ENCODE peak calls at places on chromosome X, in eight cellular contexts. G, Y, U, A, Z, S, W and M are unnamed samples.

GRCh38 chrX:79366888-79367749 is at the start of gene ITM2A:
- DNase-seq in S (peak), U (peak), G (peak), Z (peak), W (no peak), A (peak), Y (peak), M (no peak)

GRCh38 chrX:72373136-72373535 is 67.4 kb upstream of the CITED1 start:
- DNase-seq in Y (no peak), W (no peak), U (no peak), Z (no peak), S (no peak), A (no peak), G (no peak), M (no peak)

GRCh38 chrX:68994883-68995255 is 166.0 kb downstream of the EFNB1 start:
- DNase-seq in Z (no peak), U (no peak), A (no peak), Y (no peak), W (no peak), S (no peak), G (no peak), M (no peak)

GRCh38 chrX:84865113-84865512 is 138.6 kb upstream of the APOOL start:
- DNase-seq in Z (no peak), A (no peak), W (no peak), G (no peak), U (no peak), S (no peak), Y (no peak), M (no peak)

GRCh38 chrX:19040373-19040772 is 56.5 kb upstream of the PHKA2 start:
- DNase-seq in G (no peak), Y (no peak), A (no peak), S (no peak), Z (no peak), W (no peak), U (no peak), M (no peak)

GRCh38 chrX:20362268-20363002 is 95.7 kb upstream of the RPS6KA3 start:
- DNase-seq in W (no peak), Z (no peak), S (no peak), G (no peak), Y (peak), A (no peak), U (no peak), M (no peak)

GRCh38 chrX:118521435-118521834 is 25.8 kb downstream of the DOCK11 start:
- DNase-seq in Y (no peak), W (no peak), G (no peak), Z (no peak), S (no peak), U (no peak), A (no peak), M (no peak)

GRCh38 chrX:149984411-149984810 is 46.1 kb upstream of the EOLA2 start:
- DNase-seq in Y (no peak), G (no peak), U (no peak), W (no peak), S (no peak), A (no peak), Z (no peak), M (no peak)

GRCh38 chrX:9700555-9700954 is 65.1 kb downstream of the GPR143 start:
- DNase-seq in Z (no peak), Y (no peak), A (no peak), S (no peak), U (no peak), G (no peak), W (no peak), M (no peak)

GRCh38 chrX:133538148-133538547 is 122.9 kb upstream of the GPC4 start:
- DNase-seq in S (no peak), A (no peak), W (no peak), G (no peak), U (no peak), Y (no peak), Z (no peak), M (no peak)

GRCh38 chrX:103730746-103731508 is 20.2 kb downstream of the TMEM31 start:
- DNase-seq in U (no peak), A (no peak), G (no peak), Z (no peak), W (no peak), S (no peak), Y (peak), M (peak)

GRCh38 chrX:47169726-47170515 is 23.7 kb upstream of the UBA1 start:
- DNase-seq in Y (no peak), U (no peak), Z (no peak), W (no peak), S (no peak), A (no peak), G (no peak), M (no peak)

GRCh38 chrX:151875270-151876026 is 37.2 kb upstream of the MAGEA4 start:
- DNase-seq in G (no peak), S (no peak), W (no peak), Y (no peak), U (no peak), A (no peak), Z (no peak), M (no peak)

GRCh38 chrX:21132686-21133393 is 241.4 kb upstream of the CNKSR2 start:
- DNase-seq in W (no peak), U (no peak), Y (no peak), A (no peak), S (no peak), Z (no peak), G (no peak), M (no peak)

GRCh38 chrX:129000797-129001196 is 522.5 kb downstream of the SMARCA1 start:
- DNase-seq in U (no peak), A (no peak), Z (no peak), G (no peak), S (no peak), Y (no peak), W (no peak), M (no peak)

GRCh38 chrX:119755981-119756533 is 2.3 kb upstream of the SOWAHD start:
- DNase-seq in W (no peak), Y (no peak), S (peak), U (no peak), Z (peak), G (no peak), A (peak), M (no peak)

GRCh38 chrX:39518451-39519212 is 579.1 kb downstream of the BCOR start:
- DNase-seq in Z (no peak), Y (no peak), G (no peak), U (peak), A (no peak), S (no peak), W (peak), M (no peak)